ENCODE peak calls at places on chromosome 9, in four cellular contexts. M is A549, T is AML-193, Q is anterior cingulate cortex. O is an unnamed sample.

GRCh38 chr9:95116820-95117204 is 200.7 kb downstream of the FANCC start:
- DNase-seq in T (no peak), Q (no peak), M (no peak), O (no peak)

GRCh38 chr9:6646028-6646636 is 603 bp upstream of the GLDC start:
- DNase-seq in M (peak), T (no peak), Q (no peak), O (no peak)

GRCh38 chr9:99326917-99327189 is 104.8 kb downstream of the SEC61B start:
- DNase-seq in Q (no peak), T (no peak), M (no peak), O (no peak)

GRCh38 chr9:129709471-129710460 is 43.1 kb downstream of the PTGES start:
- DNase-seq in M (no peak), T (no peak), Q (no peak), O (no peak)

GRCh38 chr9:133334161-133334560 is 1.8 kb downstream of the SURF6 start:
- DNase-seq in T (no peak), M (no peak), Q (no peak), O (no peak)

GRCh38 chr9:91374939-91375338 is 13.2 kb upstream of the AUH start:
- DNase-seq in T (no peak), M (no peak), Q (no peak), O (peak)

GRCh38 chr9:135290086-135290485 is 189.5 kb upstream of the PPP1R26 start:
- DNase-seq in Q (no peak), M (no peak), T (no peak), O (no peak)

GRCh38 chr9:4596165-4596922 is 65.8 kb upstream of the PLPP6 start:
- DNase-seq in M (no peak), T (no peak), Q (no peak), O (no peak)

GRCh38 chr9:10804486-10804885 is 191.7 kb upstream of the PTPRD start:
- DNase-seq in Q (no peak), M (no peak), T (no peak), O (no peak)

GRCh38 chr9:77647267-77647658 is 859 bp downstream of the GNA14 start:
- DNase-seq in Q (no peak), M (no peak), T (no peak), O (no peak)

GRCh38 chr9:14323083-14323968 is 9.4 kb upstream of the NFIB start:
- DNase-seq in T (peak), M (no peak), Q (no peak), O (no peak)

GRCh38 chr9:92614763-92615441 is 55.0 kb downstream of the IPPK start:
- DNase-seq in Q (no peak), M (no peak), T (no peak), O (no peak)

GRCh38 chr9:76198336-76198735 is 195.9 kb downstream of the RFK start:
- DNase-seq in M (no peak), Q (no peak), T (no peak), O (no peak)

GRCh38 chr9:34256104-34256503 is 73.0 kb downstream of the KIF24 start:
- DNase-seq in Q (no peak), T (no peak), M (no peak), O (no peak)

GRCh38 chr9:4547016-4547415 is 56.7 kb downstream of the SLC1A1 start:
- DNase-seq in T (no peak), Q (no peak), M (no peak), O (peak)

GRCh38 chr9:75880556-75880955 is 9.9 kb upstream of the PCSK5 start:
- DNase-seq in T (no peak), Q (no peak), M (peak), O (no peak)

GRCh38 chr9:126471084-126471611 is 142.6 kb upstream of the LMX1B start:
- DNase-seq in M (no peak), Q (no peak), T (peak), O (no peak)

GRCh38 chr9:15103321-15103720 is 193.1 kb upstream of the FREM1 start:
- DNase-seq in Q (no peak), T (no peak), M (no peak), O (no peak)

GRCh38 chr9:126618200-126618589 is 4.5 kb downstream of the LMX1B start:
- DNase-seq in M (no peak), T (no peak), Q (no peak), O (no peak)

GRCh38 chr9:137007060-137007815 is 10.9 kb upstream of the CLIC3 start:
- DNase-seq in M (no peak), T (no peak), Q (no peak), O (no peak)

O was measured in HFFc6.